ENCODE peak calls at places on chromosome 6, in nine cellular contexts. P, A, D, Y, R, I, C, O and W are unnamed samples.

GRCh38 chr6:88380618-88381288 is 214.6 kb upstream of the CNR1 start:
- DNase-seq in P (no peak), A (no peak), D (no peak), Y (no peak), R (no peak), I (no peak), C (no peak), O (no peak), W (no peak)

GRCh38 chr6:13260831-13261230 is 67.5 kb downstream of the TBC1D7 start:
- DNase-seq in P (no peak), A (no peak), D (no peak), Y (no peak), R (peak; percentile 55), I (no peak), C (no peak), O (no peak), W (no peak)

GRCh38 chr6:10235339-10235738 is 179.5 kb downstream of the TFAP2A start:
- DNase-seq in P (no peak), A (no peak), D (no peak), Y (no peak), R (no peak), I (no peak), C (no peak), O (no peak), W (peak; percentile 88)

GRCh38 chr6:36610576-36611336 is 16.6 kb downstream of the SRSF3 start:
- DNase-seq in P (no peak), A (no peak), D (no peak), Y (no peak), R (no peak), I (no peak), C (no peak), O (no peak), W (no peak)

GRCh38 chr6:160102956-160103824 is 18.4 kb upstream of the SLC22A1 start:
- DNase-seq in P (no peak), A (no peak), D (no peak), Y (peak; percentile 31), R (no peak), I (no peak), C (no peak), O (peak; percentile 46), W (no peak)

GRCh38 chr6:16956371-16956770 is 145.5 kb upstream of the STMND1 start:
- DNase-seq in P (no peak), A (no peak), D (no peak), Y (no peak), R (no peak), I (no peak), C (no peak), O (no peak), W (no peak)

GRCh38 chr6:2158596-2159271 is 86.7 kb downstream of the GMDS start:
- DNase-seq in P (no peak), A (no peak), D (no peak), Y (no peak), R (no peak), I (peak; percentile 66), C (no peak), O (peak; percentile 70), W (no peak)

GRCh38 chr6:39707962-39708683 is 17.1 kb downstream of the KIF6 start:
- DNase-seq in P (no peak), A (no peak), D (no peak), Y (no peak), R (no peak), I (no peak), C (no peak), O (no peak), W (no peak)

GRCh38 chr6:88662163-88662580 is 301.2 kb downstream of the RNGTT start:
- DNase-seq in P (no peak), A (peak; percentile 36), D (no peak), Y (no peak), R (peak; percentile 89), I (no peak), C (no peak), O (peak; percentile 16), W (no peak)

GRCh38 chr6:12353731-12354130 is 63.6 kb downstream of the EDN1 start:
- DNase-seq in P (peak; percentile 37), A (no peak), D (peak; percentile 39), Y (no peak), R (no peak), I (no peak), C (no peak), O (no peak), W (no peak)

GRCh38 chr6:2378891-2379652 is 133.7 kb upstream of the GMDS start:
- DNase-seq in P (no peak), A (no peak), D (no peak), Y (no peak), R (no peak), I (no peak), C (no peak), O (peak; percentile 31), W (no peak)

GRCh38 chr6:150380256-150380655 is 11.4 kb downstream of the IYD start:
- DNase-seq in P (no peak), A (no peak), D (no peak), Y (no peak), R (no peak), I (no peak), C (no peak), O (no peak), W (peak; percentile 5)

GRCh38 chr6:34243901-34244884 is 4.6 kb downstream of the SMIM29 start:
- DNase-seq in P (no peak), A (peak; percentile 63), D (no peak), Y (peak; percentile 57), R (no peak), I (no peak), C (no peak), O (peak; percentile 92), W (no peak)

GRCh38 chr6:16719488-16719887 is 41.8 kb downstream of the ATXN1 start:
- DNase-seq in P (no peak), A (no peak), D (no peak), Y (no peak), R (no peak), I (no peak), C (no peak), O (no peak), W (no peak)

GRCh38 chr6:132730560-132730959 is 16.7 kb upstream of the VNN1 start:
- DNase-seq in P (no peak), A (no peak), D (no peak), Y (no peak), R (no peak), I (no peak), C (no peak), O (no peak), W (no peak)

GRCh38 chr6:56529594-56530191 is 113.0 kb downstream of the DST start:
- DNase-seq in P (no peak), A (no peak), D (no peak), Y (no peak), R (no peak), I (no peak), C (no peak), O (no peak), W (no peak)

DNA sequence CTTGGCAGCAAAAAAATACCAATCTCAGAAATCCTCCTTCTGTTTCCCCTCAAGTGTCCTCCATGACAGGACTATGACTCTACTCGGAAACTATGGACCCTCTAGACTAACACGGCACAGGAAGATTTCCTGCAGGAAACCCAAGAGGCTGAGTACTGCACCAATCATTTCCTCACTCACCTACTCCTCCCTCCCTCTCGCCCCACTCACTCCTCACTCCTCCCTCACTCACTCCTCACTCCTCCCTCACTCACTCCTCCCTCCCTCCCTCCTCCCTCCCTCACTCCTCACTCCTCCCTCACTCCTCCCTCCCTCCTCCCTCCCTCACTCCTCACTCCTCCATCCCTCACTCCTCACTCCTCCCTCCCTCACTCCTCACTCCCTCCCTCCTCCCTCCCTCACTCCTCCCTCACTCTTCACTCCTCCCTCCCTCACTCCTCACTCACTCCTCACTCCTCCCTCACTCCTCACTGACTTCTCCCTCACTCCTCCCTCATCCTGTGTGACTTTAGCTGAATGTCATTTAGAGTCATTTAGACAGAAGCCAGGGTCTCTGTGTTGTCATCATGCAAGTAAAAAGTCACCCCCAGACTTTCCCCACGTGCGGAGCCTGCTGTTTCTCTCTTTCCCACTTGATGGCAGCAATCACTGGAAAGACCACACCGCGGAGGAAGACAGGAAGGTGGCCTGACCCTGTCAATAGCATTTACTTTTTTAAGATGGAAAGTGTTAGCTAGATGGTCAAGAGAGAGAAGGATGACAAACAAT is 226.8 kb upstream of the PDE10A start:
- DNase-seq in P (no peak), A (no peak), D (no peak), Y (peak; percentile 19), R (no peak), I (no peak), C (no peak), O (peak; percentile 13), W (no peak)
- TF ChIP-seq POLR2AphosphoS5 in P (no peak), A (no peak), D (no peak), Y (no peak), R (no peak), I (no peak), C (no peak), O (no peak), W (no peak)

GRCh38 chr6:142850653-142851434 is 94.1 kb downstream of the HIVEP2 start:
- DNase-seq in P (no peak), A (no peak), D (no peak), Y (no peak), R (peak; percentile 64), I (no peak), C (no peak), O (no peak), W (no peak)
- TF ChIP-seq POLR2AphosphoS5 in P (no peak), A (no peak), D (no peak), Y (no peak), R (peak; percentile 68), I (no peak), C (no peak), O (no peak), W (no peak)

GRCh38 chr6:166554316-166554715 is 32.2 kb downstream of the RAMACL start:
- DNase-seq in P (no peak), A (no peak), D (no peak), Y (no peak), R (no peak), I (no peak), C (no peak), O (no peak), W (no peak)
- TF ChIP-seq POLR2AphosphoS5 in P (no peak), A (no peak), D (no peak), Y (no peak), R (no peak), I (no peak), C (no peak), O (no peak), W (no peak)

GRCh38 chr6:89966250-89966588 is 72.0 kb downstream of the GJA10 start:
- DNase-seq in P (no peak), A (no peak), D (no peak), Y (no peak), R (no peak), I (no peak), C (no peak), O (no peak), W (no peak)

GRCh38 chr6:89963391-89963790 is 69.1 kb downstream of the GJA10 start:
- DNase-seq in P (no peak), A (no peak), D (no peak), Y (no peak), R (no peak), I (no peak), C (no peak), O (no peak), W (no peak)

GRCh38 chr6:89965441-89966249 is 71.4 kb downstream of the GJA10 start:
- DNase-seq in P (no peak), A (no peak), D (no peak), Y (no peak), R (no peak), I (no peak), C (no peak), O (no peak), W (no peak)

GRCh38 chr6:89956182-89956581 is 61.9 kb downstream of the GJA10 start:
- DNase-seq in P (no peak), A (no peak), D (no peak), Y (no peak), R (no peak), I (no peak), C (no peak), O (no peak), W (no peak)

GRCh38 chr6:89961481-89961880 is 67.2 kb downstream of the GJA10 start:
- DNase-seq in P (no peak), A (no peak), D (no peak), Y (no peak), R (no peak), I (no peak), C (no peak), O (no peak), W (no peak)
- TF ChIP-seq POLR2AphosphoS5 in P (no peak), A (no peak), D (no peak), Y (no peak), R (no peak), I (no peak), C (no peak), O (no peak), W (no peak)